ENCODE peak calls at places on chromosomes 4 and X, in seven cellular contexts. L is type B pancreatic cell, O is tibial artery, J is fibroblast of mammary gland, G is A549, Z is GM10248, X is foreskin keratinocyte. V is an unnamed sample.

GRCh38 chr4:2512396-2513135 is 23.9 kb upstream of the FAM193A start:
- DNase-seq in L (no peak), Z (no peak), O (no peak), J (no peak), X (no peak), G (no peak), V (no peak)

GRCh38 chrX:9525511-9526248 is 60.8 kb downstream of the TBL1X start:
- DNase-seq in J (no peak), Z (peak; percentile 20), L (no peak), O (no peak), G (no peak), X (peak; percentile 0), V (no peak)

GRCh38 chrX:130125090-130125489 is 14.8 kb upstream of the ELF4 start:
- DNase-seq in L (no peak), O (peak; percentile 79), Z (no peak), J (peak; percentile 84), G (no peak), X (peak; percentile 90), V (no peak)

GRCh38 chrX:39470588-39471155 is 627.1 kb downstream of the BCOR start:
- DNase-seq in O (peak; percentile 26), L (no peak), X (no peak), J (peak; percentile 47), G (no peak), Z (no peak), V (no peak)

GRCh38 chr4:4524364-4524763 is 17.5 kb downstream of the STX18 start:
- DNase-seq in G (no peak), X (no peak), O (no peak), Z (peak; percentile 64), L (no peak), J (no peak), V (peak; percentile 73)

GRCh38 chr4:106583567-106583966 is 215.0 kb upstream of the GIMD1 start:
- DNase-seq in X (peak; percentile 99), G (peak; percentile 31), J (peak; percentile 92), L (no peak), Z (no peak), O (no peak), V (no peak)

GRCh38 chr4:8940792-8941491 is 69.3 kb upstream of the HMX1 start:
- DNase-seq in X (no peak), Z (no peak), G (no peak), J (no peak), O (no peak), L (no peak), V (no peak)

GRCh38 chr4:148962539-148963290 is 520.5 kb upstream of the NR3C2 start:
- DNase-seq in L (no peak), G (no peak), Z (no peak), J (peak; percentile 61), X (peak; percentile 67), O (no peak), V (no peak)

GRCh38 chrX:65136424-65136823 is 160.2 kb upstream of the ZC4H2 start:
- DNase-seq in G (no peak), Z (no peak), L (no peak), O (no peak), J (no peak), X (no peak), V (no peak)

GRCh38 chr4:5541154-5541553 is 167.2 kb downstream of the EVC2 start:
- DNase-seq in O (no peak), Z (no peak), G (no peak), J (no peak), L (no peak), X (no peak), V (no peak)

GRCh38 chrX:146854281-146854680 is 39.7 kb upstream of the CXorf51A start:
- DNase-seq in Z (no peak), J (no peak), L (no peak), X (no peak), O (no peak), G (no peak), V (no peak)

GRCh38 chr4:16663722-16664121 is 234.7 kb downstream of the LDB2 start:
- DNase-seq in L (no peak), O (no peak), Z (no peak), X (no peak), G (no peak), J (peak; percentile 41), V (no peak)

GRCh38 chr4:87375719-87376291 is 15.2 kb downstream of the HSD17B11 start:
- DNase-seq in J (peak; percentile 90), Z (peak; percentile 34), X (peak; percentile 45), O (peak; percentile 41), L (no peak), G (no peak), V (no peak)

GRCh38 chrX:151975228-151975593 is 735 bp upstream of the GABRE start:
- DNase-seq in Z (no peak), G (no peak), X (no peak), O (no peak), J (no peak), L (no peak), V (no peak)

GRCh38 chr4:173924561-173924960 is 358.9 kb downstream of the FBXO8 start:
- DNase-seq in O (no peak), J (no peak), X (no peak), G (no peak), Z (no peak), L (no peak), V (peak; percentile 2)

GRCh38 chr4:160159457-160159856 is 1056.6 kb downstream of the RAPGEF2 start:
- DNase-seq in J (no peak), Z (no peak), G (no peak), O (no peak), X (no peak), L (no peak), V (no peak)

GRCh38 chr4:2494992-2495391 is 26.1 kb downstream of the RNF4 start:
- DNase-seq in Z (no peak), O (no peak), L (no peak), X (no peak), J (no peak), G (no peak), V (no peak)

GRCh38 chr4:168521736-168522135 is 24.9 kb downstream of the PALLD start:
- DNase-seq in L (no peak), G (no peak), O (no peak), X (no peak), Z (no peak), J (no peak), V (no peak)

GRCh38 chrX:3142259-3143042 is 101.2 kb downstream of the ARSF start:
- DNase-seq in O (no peak), J (no peak), G (no peak), L (no peak), X (no peak), Z (no peak), V (no peak)

GRCh38 chr4:94452476-94453300 is 946 bp downstream of the PDLIM5 start:
- DNase-seq in Z (peak; percentile 24), O (peak; percentile 90), X (peak; percentile 77), G (peak; percentile 17), J (peak; percentile 86), L (peak; percentile 72), V (peak; percentile 26)

GRCh38 chrX:130682990-130683389 is 220.0 kb downstream of the ENOX2 start:
- DNase-seq in L (no peak), O (no peak), J (peak; percentile 31), X (no peak), Z (no peak), G (no peak), V (no peak)

GRCh38 chr4:37631551-37631950 is 54.6 kb downstream of the RELL1 start:
- DNase-seq in X (no peak), L (no peak), J (peak; percentile 73), G (no peak), Z (no peak), O (peak; percentile 40), V (no peak)

GRCh38 chr4:165382640-165383039 is 3.8 kb downstream of the CPE start:
- DNase-seq in X (no peak), J (no peak), G (no peak), O (no peak), Z (no peak), L (no peak), V (no peak)

GRCh38 chrX:69107231-69107739 is 58.0 kb downstream of the PJA1 start:
- DNase-seq in L (no peak), O (no peak), J (no peak), G (no peak), Z (no peak), X (no peak), V (no peak)

GRCh38 chrX:16712116-16712824 is at the start of gene CTPS2:
- DNase-seq in X (peak; percentile 47), G (peak; percentile 79), J (peak; percentile 59), O (peak; percentile 54), Z (peak; percentile 71), L (peak; percentile 85), V (peak; percentile 77)

GRCh38 chr4:38902695-38903094 is 35.1 kb downstream of the FAM114A1 start:
- DNase-seq in G (peak; percentile 44), O (no peak), Z (peak; percentile 56), X (no peak), L (no peak), J (peak; percentile 24), V (peak; percentile 58)

GRCh38 chr4:127634181-127634580 is 1.4 kb downstream of the INTU start:
- DNase-seq in L (no peak), J (peak; percentile 42), X (peak; percentile 33), Z (no peak), G (no peak), O (no peak), V (no peak)

GRCh38 chr4:143085224-143085623 is 99.5 kb upstream of the USP38 start:
- DNase-seq in X (no peak), O (no peak), J (no peak), Z (no peak), L (no peak), G (no peak), V (no peak)
- TF ChIP-seq CTCF in X (peak; percentile 38), O (peak; percentile 30), J (peak; percentile 17), Z (no peak), L (peak; percentile 50), G (peak; percentile 50), V (no peak)

GRCh38 chr4:57211131-57211530 is 100.9 kb upstream of the IGFBP7 start:
- DNase-seq in L (no peak), X (no peak), O (no peak), G (no peak), Z (no peak), J (no peak), V (no peak)
- TF ChIP-seq CTCF in L (no peak), X (no peak), O (no peak), G (no peak), Z (no peak), J (no peak), V (no peak)

DNA sequence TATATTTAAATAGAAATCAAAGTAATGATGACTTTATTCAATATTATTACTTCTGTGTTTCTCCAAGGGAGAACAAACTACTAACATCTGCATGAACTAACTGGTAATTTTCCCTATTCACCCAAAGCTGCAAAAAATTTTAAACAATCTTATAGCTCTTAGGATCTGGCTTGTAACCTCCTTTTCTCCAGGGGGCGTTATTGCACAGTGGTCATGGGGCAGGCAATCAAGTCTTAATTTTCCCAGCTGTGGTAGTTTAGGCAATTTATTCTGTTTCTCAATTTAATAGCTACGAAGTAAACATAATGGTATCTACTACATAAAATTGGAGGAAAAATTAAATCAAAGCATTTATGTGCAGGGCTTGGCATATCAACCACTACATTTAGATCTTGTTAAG is 137.5 kb upstream of the GUCY1A1 start:
- DNase-seq in Z (peak; percentile 17), G (no peak), L (no peak), O (no peak), J (peak; percentile 69), X (no peak), V (peak; percentile 24)
- TF ChIP-seq CTCF in Z (peak; percentile 24), G (no peak), L (no peak), O (no peak), J (peak; percentile 57), X (peak; percentile 52), V (peak; percentile 37)

DNA sequence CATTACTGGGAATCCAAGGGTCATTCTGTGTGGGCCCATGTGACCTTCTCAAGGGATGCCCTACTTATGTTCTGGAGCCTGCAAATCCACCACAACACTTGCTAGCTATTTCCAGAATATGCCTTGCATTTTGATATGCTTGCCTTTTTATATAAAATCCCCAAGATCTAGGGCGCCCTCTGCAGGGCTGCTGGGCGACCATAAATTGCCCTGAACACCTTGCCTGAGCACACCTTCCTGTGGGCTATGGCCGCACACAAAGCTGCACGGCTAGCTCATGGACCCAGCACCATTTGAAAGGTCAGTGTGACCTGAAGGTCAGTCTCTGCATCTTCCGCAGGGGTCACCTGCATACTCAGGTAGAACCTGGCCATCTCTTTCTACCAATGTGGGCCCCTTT is 311.7 kb downstream of the NLGN4X start:
- DNase-seq in L (no peak), X (no peak), O (no peak), J (no peak), Z (no peak), G (no peak), V (no peak)
- TF ChIP-seq CTCF in L (peak; percentile 31), X (peak; percentile 36), O (no peak), J (no peak), Z (no peak), G (no peak), V (no peak)

V was measured in GM20000.